ENCODE peak calls at places on chromosomes 3 and 15, in seven cellular contexts. J is HCT116, L is K562, X is SK-N-SH, I is HepG2, O is H1, S is GM12878. P is an unnamed sample.
A peak's percentile ranks its signal among the peaks of the same experiment; 100 is the strongest.

GRCh38 chr3:59245300-59245878 is 195.6 kb upstream of the CFAP20DC start:
- DNase-seq in J (no peak), L (no peak), X (no peak), I (no peak), O (no peak), S (no peak), P (peak; percentile 19)

GRCh38 chr15:94804613-94805012 is 573.3 kb downstream of the MCTP2 start:
- DNase-seq in J (no peak), L (no peak), X (no peak), I (no peak), O (no peak), S (no peak), P (no peak)

GRCh38 chr15:47035756-47036155 is 681.5 kb upstream of the SEMA6D start:
- DNase-seq in J (no peak), L (no peak), X (no peak), I (no peak), O (no peak), S (no peak), P (no peak)

GRCh38 chr3:126936853-126937395 is 46.0 kb upstream of the PLXNA1 start:
- DNase-seq in J (no peak), L (no peak), X (no peak), I (no peak), O (no peak), S (no peak), P (no peak)

GRCh38 chr3:23490459-23490858 is 287.3 kb downstream of the UBE2E2 start:
- DNase-seq in J (no peak), L (no peak), X (no peak), I (no peak), O (no peak), S (no peak), P (peak; percentile 91)

GRCh38 chr3:7978104-7978457 is 523.5 kb upstream of the LMCD1 start:
- DNase-seq in J (no peak), L (no peak), X (peak; percentile 42), I (no peak), O (no peak), S (no peak), P (no peak)

GRCh38 chr3:85342915-85343314 is 384.1 kb downstream of the CADM2 start:
- DNase-seq in J (no peak), L (peak; percentile 4), X (peak; percentile 25), I (peak; percentile 3), O (no peak), S (no peak), P (no peak)

GRCh38 chr3:8303466-8303865 is 198.2 kb upstream of the LMCD1 start:
- DNase-seq in J (no peak), L (no peak), X (no peak), I (no peak), O (no peak), S (no peak), P (no peak)

GRCh38 chr3:124759666-124760401 is 29.6 kb downstream of the UMPS start:
- DNase-seq in J (no peak), L (no peak), X (no peak), I (no peak), O (no peak), S (no peak), P (no peak)

GRCh38 chr3:138230525-138230924 is 43.4 kb downstream of the ARMC8 start:
- DNase-seq in J (no peak), L (no peak), X (no peak), I (no peak), O (no peak), S (no peak), P (no peak)

GRCh38 chr3:140922634-140923033 is 19.0 kb upstream of the SLC25A36 start:
- DNase-seq in J (no peak), L (peak; percentile 42), X (no peak), I (no peak), O (no peak), S (no peak), P (peak; percentile 11)

GRCh38 chr3:196992461-196993065 is 23.9 kb upstream of the PIGZ start:
- DNase-seq in J (no peak), L (no peak), X (peak; percentile 14), I (no peak), O (no peak), S (no peak), P (no peak)

GRCh38 chr3:177345049-177345972 is 148.0 kb upstream of the TBL1XR1 start:
- DNase-seq in J (peak; percentile 96), L (peak; percentile 87), X (peak; percentile 28), I (peak; percentile 91), O (no peak), S (no peak), P (peak; percentile 97)

GRCh38 chr3:196726788-196727675 is 12.6 kb upstream of the PAK2 start:
- DNase-seq in J (no peak), L (no peak), X (no peak), I (no peak), O (no peak), S (no peak), P (peak; percentile 40)

GRCh38 chr3:127458698-127459097 is 131.8 kb downstream of the TPRA1 start:
- DNase-seq in J (no peak), L (peak; percentile 45), X (no peak), I (no peak), O (no peak), S (no peak), P (peak; percentile 11)

GRCh38 chr3:157429703-157430102 is 6.9 kb upstream of the PTX3 start:
- DNase-seq in J (no peak), L (no peak), X (no peak), I (no peak), O (no peak), S (no peak), P (peak; percentile 72)

GRCh38 chr3:149772861-149773260 is 19.5 kb downstream of the ANKUB1 start:
- DNase-seq in J (no peak), L (no peak), X (no peak), I (no peak), O (no peak), S (no peak), P (no peak)

GRCh38 chr15:39172380-39173281 is 408.2 kb upstream of the THBS1 start:
- DNase-seq in J (no peak), L (no peak), X (no peak), I (peak; percentile 67), O (no peak), S (no peak), P (peak; percentile 50)
- H2AFZ ChIP-seq in J (no peak overlapping the region), L (no peak overlapping the region), X (peak overlapping the region; percentile 44), I (peak overlapping the region; percentile 71), O (peak overlapping the region; percentile 99), S (peak overlapping the region; percentile 23), P (peak overlapping the region; percentile 12)

GRCh38 chr3:53531749-53532148 is 37.3 kb downstream of the CACNA1D start:
- DNase-seq in J (peak; percentile 6), L (no peak), X (no peak), I (no peak), O (no peak), S (no peak), P (no peak)
- TF ChIP-seq CTCF in J (peak; percentile 20), L (no peak), X (no peak), I (no peak), O (no peak), S (no peak), P (no peak)

DNA sequence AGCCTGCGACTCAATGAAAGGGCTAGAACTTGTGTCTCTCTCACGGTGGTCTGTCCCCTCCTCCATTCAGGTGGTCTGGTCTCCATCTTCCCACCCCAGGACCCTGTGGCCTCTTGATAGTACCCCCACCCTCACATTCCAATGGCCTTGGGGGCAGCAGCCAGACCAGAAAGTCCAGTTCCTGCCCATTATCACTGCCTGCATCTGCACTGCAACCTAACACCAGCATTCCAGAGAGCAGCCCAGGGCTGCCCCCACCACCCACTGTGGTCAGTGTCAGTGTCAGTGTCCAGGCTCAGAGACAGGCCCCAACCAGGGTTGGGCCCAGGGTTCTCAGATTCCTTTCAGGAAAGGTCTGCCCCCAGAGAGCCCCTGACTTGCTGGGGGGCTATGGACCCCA is 12.6 kb downstream of the IGDCC3 start:
- DNase-seq in J (no peak), L (no peak), X (no peak), I (peak; percentile 56), O (no peak), S (no peak), P (no peak)
- TF ChIP-seq MAX in J (no peak), L (no peak), X (no peak), I (no peak), O (no peak), S (no peak), P (no peak)

GRCh38 chr3:182730675-182731042 is 62.6 kb upstream of the ATP11B start:
- DNase-seq in J (no peak), L (no peak), X (no peak), I (peak; percentile 18), O (no peak), S (no peak), P (no peak)
- H2AFZ ChIP-seq in J (no peak overlapping the region), L (no peak overlapping the region), X (no peak overlapping the region), I (no peak overlapping the region), O (no peak overlapping the region), S (peak overlapping the region; percentile 84), P (no peak overlapping the region)

DNA sequence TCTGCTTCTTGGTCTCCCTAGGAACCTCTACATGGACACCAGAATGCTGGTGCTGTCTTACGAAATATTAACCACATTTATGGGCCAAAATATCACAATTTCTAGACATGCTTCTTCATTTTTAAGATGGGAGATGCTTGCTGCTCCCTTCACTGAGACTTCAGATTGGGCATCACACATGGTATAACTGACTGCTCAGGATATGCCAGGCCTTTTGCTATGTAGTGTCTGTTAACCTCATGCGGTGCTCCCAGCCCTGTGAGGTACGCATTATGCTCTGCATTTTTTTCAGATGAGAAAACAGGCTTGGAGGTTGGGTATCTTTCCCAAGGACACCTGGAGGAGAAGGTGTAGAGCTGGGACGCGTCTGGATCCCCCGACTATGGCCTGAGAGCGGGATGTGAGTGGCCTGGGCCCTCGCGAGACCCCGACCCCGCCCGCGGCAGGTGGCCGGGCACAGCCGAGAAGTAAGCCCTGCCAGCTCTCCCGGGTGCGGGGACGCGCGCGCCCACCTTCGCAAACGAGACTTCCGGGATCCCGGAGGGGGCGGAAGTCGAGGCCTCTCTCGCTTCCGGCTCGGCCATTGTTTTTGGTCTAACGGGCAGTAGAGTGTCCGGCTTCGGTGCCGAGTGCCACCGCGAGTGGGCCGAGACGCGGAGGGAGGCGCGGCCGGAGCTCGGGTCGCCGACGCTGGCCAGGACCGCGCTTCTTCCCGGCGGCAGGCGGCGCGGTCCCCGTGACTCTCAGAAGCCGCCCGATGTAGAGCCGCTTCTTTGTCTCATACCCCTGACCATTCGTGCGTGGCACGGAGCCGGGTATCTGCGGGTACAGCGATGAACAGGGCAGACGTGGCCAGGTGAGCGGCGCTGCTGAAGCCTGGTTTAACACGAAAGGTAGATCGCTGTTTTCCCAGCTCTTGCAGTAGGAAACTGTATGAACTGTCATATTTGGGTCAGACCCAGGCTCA is at the start of gene ZKSCAN7:
- DNase-seq in J (no peak), L (no peak), X (peak; percentile 98), I (peak; percentile 37), O (peak; percentile 23), S (no peak), P (peak; percentile 42)
- TF ChIP-seq CTCF in J (no peak), L (no peak), X (no peak), I (no peak), O (no peak), S (no peak), P (no peak)

GRCh38 chr15:73153024-73153423 is 100.8 kb downstream of the NEO1 start:
- DNase-seq in J (no peak), L (no peak), X (no peak), I (no peak), O (no peak), S (no peak), P (no peak)
- TF ChIP-seq MAX in J (no peak), L (no peak), X (no peak), I (no peak), O (no peak), S (no peak), P (no peak)

DNA sequence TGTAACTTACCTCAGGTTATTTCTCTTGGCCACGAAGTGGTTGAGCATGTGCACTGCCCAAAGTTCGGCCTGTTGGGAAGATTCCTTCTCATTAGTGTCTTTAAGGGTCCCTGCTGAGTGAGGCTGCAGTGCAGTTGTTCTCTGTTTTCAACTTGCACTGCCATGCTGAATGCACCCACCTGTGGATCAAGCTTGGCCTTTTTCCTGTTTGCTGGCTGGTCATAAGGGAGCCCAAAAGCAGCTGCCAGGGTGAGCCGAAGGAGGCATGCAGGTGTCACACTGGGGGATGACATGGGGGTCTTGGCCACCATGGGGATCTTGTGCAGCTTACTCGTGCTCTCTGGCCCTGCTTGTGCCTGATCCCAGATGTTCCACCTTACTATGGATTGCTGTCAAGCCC is 46.1 kb upstream of the RAF1 start:
- DNase-seq in J (no peak), L (no peak), X (no peak), I (no peak), O (no peak), S (no peak), P (no peak)
- H2AFZ ChIP-seq in J (no peak overlapping the region), L (no peak overlapping the region), X (no peak overlapping the region), I (no peak overlapping the region), O (no peak overlapping the region), S (no peak overlapping the region), P (no peak overlapping the region)